ENCODE peak calls at places on chromosome 22, in nine cellular contexts. H, X, I, B, L, O, W, R and E are unnamed samples.

GRCh38 chr22:40418366-40419201 is 48.2 kb downstream of the SGSM3 start:
- DNase-seq in H (no peak), X (no peak), I (peak), B (no peak), L (peak), O (no peak), W (peak), R (no peak), E (no peak)

GRCh38 chr22:21936151-21936778 is 16.4 kb downstream of the PPM1F start:
- DNase-seq in H (no peak), X (no peak), I (no peak), B (no peak), L (no peak), O (no peak), W (peak), R (no peak), E (no peak)

GRCh38 chr22:35995772-35996171 is 32.9 kb downstream of the RBFOX2 start:
- DNase-seq in H (peak), X (peak), I (no peak), B (no peak), L (peak), O (peak), W (no peak), R (peak), E (no peak)

GRCh38 chr22:37084385-37084784 is 25.1 kb downstream of the TMPRSS6 start:
- DNase-seq in H (no peak), X (no peak), I (no peak), B (no peak), L (no peak), O (no peak), W (no peak), R (no peak), E (no peak)

GRCh38 chr22:20750461-20751184 is 23.3 kb upstream of the SERPIND1 start:
- DNase-seq in H (peak), X (peak), I (no peak), B (no peak), L (peak), O (peak), W (peak), R (peak), E (no peak)

GRCh38 chr22:48863965-48864538 is 963.6 kb downstream of the BRD1 start:
- DNase-seq in H (no peak), X (no peak), I (no peak), B (no peak), L (peak), O (no peak), W (no peak), R (no peak), E (no peak)

GRCh38 chr22:22538226-22538989 is 18.3 kb upstream of the ZNF280A start:
- DNase-seq in H (no peak), X (no peak), I (no peak), B (no peak), L (no peak), O (no peak), W (no peak), R (no peak), E (no peak)

GRCh38 chr22:43014062-43014875 is 680 bp downstream of the PACSIN2 start:
- DNase-seq in H (no peak), X (no peak), I (peak), B (peak), L (peak), O (peak), W (no peak), R (peak), E (no peak)

GRCh38 chr22:31556627-31557203 is 60.4 kb downstream of the SFI1 start:
- DNase-seq in H (no peak), X (no peak), I (no peak), B (no peak), L (no peak), O (peak), W (no peak), R (peak), E (peak)

GRCh38 chr22:19593991-19594569 is 69.9 kb upstream of the CLDN5 start:
- DNase-seq in H (no peak), X (no peak), I (no peak), B (no peak), L (no peak), O (no peak), W (no peak), R (no peak), E (no peak)

GRCh38 chr22:37775785-37776638 is 31.7 kb upstream of the GCAT start:
- DNase-seq in H (no peak), X (peak), I (no peak), B (no peak), L (peak), O (peak), W (no peak), R (peak), E (no peak)

GRCh38 chr22:21457023-21457787 is 10.0 kb upstream of the TMEM191C start:
- DNase-seq in H (peak), X (no peak), I (no peak), B (no peak), L (peak), O (no peak), W (no peak), R (no peak), E (no peak)

GRCh38 chr22:27252282-27253049 is 549.1 kb downstream of the MN1 start:
- DNase-seq in H (no peak), X (peak), I (no peak), B (no peak), L (no peak), O (peak), W (no peak), R (peak), E (no peak)

GRCh38 chr22:39240841-39241631 is 3.7 kb downstream of the PDGFB start:
- DNase-seq in H (no peak), X (no peak), I (no peak), B (no peak), L (peak), O (no peak), W (no peak), R (peak), E (peak)

GRCh38 chr22:43897751-43898261 is 6.0 kb upstream of the PNPLA5 start:
- DNase-seq in H (no peak), X (no peak), I (no peak), B (no peak), L (no peak), O (peak), W (no peak), R (peak), E (no peak)

GRCh38 chr22:46963672-46964545 is 201.5 kb downstream of the TBC1D22A start:
- DNase-seq in H (no peak), X (no peak), I (no peak), B (no peak), L (peak), O (no peak), W (no peak), R (no peak), E (no peak)

GRCh38 chr22:27460596-27461347 is 340.8 kb downstream of the MN1 start:
- DNase-seq in H (no peak), X (no peak), I (no peak), B (no peak), L (no peak), O (peak), W (no peak), R (no peak), E (no peak)

GRCh38 chr22:37233751-37234631 is 10.1 kb downstream of the RAC2 start:
- DNase-seq in H (no peak), X (no peak), I (no peak), B (no peak), L (peak), O (no peak), W (no peak), R (no peak), E (no peak)

GRCh38 chr22:23070418-23071162 is at the start of gene GNAZ:
- DNase-seq in H (no peak), X (no peak), I (no peak), B (no peak), L (peak), O (peak), W (no peak), R (no peak), E (no peak)

GRCh38 chr22:45577746-45578523 is 75.3 kb downstream of the FBLN1 start:
- DNase-seq in H (peak), X (peak), I (peak), B (peak), L (peak), O (peak), W (peak), R (peak), E (peak)

GRCh38 chr22:20062766-20063083 is 17.3 kb upstream of the DGCR8 start:
- DNase-seq in H (no peak), X (peak), I (no peak), B (no peak), L (no peak), O (peak), W (no peak), R (peak), E (no peak)

GRCh38 chr22:19933328-19934241 is 8.0 kb upstream of the COMT start:
- DNase-seq in H (no peak), X (no peak), I (no peak), B (no peak), L (no peak), O (no peak), W (no peak), R (no peak), E (no peak)

GRCh38 chr22:48824673-48825651 is 1002.7 kb downstream of the BRD1 start:
- DNase-seq in H (no peak), X (no peak), I (no peak), B (no peak), L (peak), O (peak), W (no peak), R (no peak), E (no peak)

GRCh38 chr22:24141586-24141985 is 39.7 kb upstream of the SUSD2 start:
- DNase-seq in H (no peak), X (no peak), I (no peak), B (no peak), L (no peak), O (no peak), W (no peak), R (peak), E (no peak)

GRCh38 chr22:31400023-31400397 is 606 bp downstream of the DRG1 start:
- DNase-seq in H (no peak), X (no peak), I (no peak), B (no peak), L (no peak), O (peak), W (no peak), R (peak), E (no peak)